ENCODE peak calls at places on chromosomes 3 and 15, in seven cellular contexts. K, P, I, F, V, J and T are unnamed samples.

GRCh38 chr15:40028853-40029252 is 10.1 kb downstream of the SRP14 start:
- DNase-seq in K (no peak), P (no peak), I (no peak), F (no peak), V (no peak), J (no peak), T (no peak)

GRCh38 chr3:194730369-194730768 is 44.7 kb downstream of the FAM43A start:
- DNase-seq in K (no peak), P (no peak), I (no peak), F (no peak), V (peak), J (no peak), T (no peak)

GRCh38 chr15:27990411-27991338 is 108.4 kb downstream of the OCA2 start:
- DNase-seq in K (no peak), P (no peak), I (no peak), F (no peak), V (peak), J (no peak), T (no peak)

GRCh38 chr15:81292516-81293001 is 31.4 kb downstream of the STARD5 start:
- DNase-seq in K (no peak), P (no peak), I (no peak), F (no peak), V (no peak), J (peak), T (no peak)

GRCh38 chr15:65396965-65397317 is 19.1 kb upstream of the IGDCC3 start:
- DNase-seq in K (no peak), P (no peak), I (no peak), F (no peak), V (no peak), J (no peak), T (no peak)

GRCh38 chr15:80093854-80094418 is 34.5 kb downstream of the ZFAND6 start:
- DNase-seq in K (no peak), P (no peak), I (peak), F (no peak), V (no peak), J (no peak), T (no peak)

GRCh38 chr3:188061133-188061532 is 92.8 kb upstream of the LPP start:
- DNase-seq in K (no peak), P (peak), I (no peak), F (peak), V (no peak), J (no peak), T (no peak)

GRCh38 chr15:63939531-63940130 is 105.9 kb upstream of the HERC1 start:
- DNase-seq in K (peak), P (no peak), I (no peak), F (peak), V (no peak), J (no peak), T (no peak)

GRCh38 chr3:172096881-172097420 is 57.6 kb downstream of the FNDC3B start:
- DNase-seq in K (no peak), P (no peak), I (no peak), F (no peak), V (no peak), J (no peak), T (no peak)

GRCh38 chr15:74362482-74362881 is 5.0 kb downstream of the CYP11A1 start:
- DNase-seq in K (no peak), P (no peak), I (no peak), F (no peak), V (no peak), J (no peak), T (no peak)

GRCh38 chr3:183513046-183513706 is 42.3 kb downstream of the KLHL6 start:
- DNase-seq in K (no peak), P (peak), I (no peak), F (no peak), V (no peak), J (peak), T (no peak)

GRCh38 chr15:92113832-92114231 is 260.3 kb downstream of the SLCO3A1 start:
- DNase-seq in K (no peak), P (no peak), I (peak), F (no peak), V (no peak), J (no peak), T (no peak)

GRCh38 chr15:94324835-94325767 is 93.7 kb downstream of the MCTP2 start:
- DNase-seq in K (no peak), P (no peak), I (no peak), F (no peak), V (no peak), J (no peak), T (no peak)

GRCh38 chr3:11093823-11094340 is 60.4 kb upstream of the HRH1 start:
- DNase-seq in K (no peak), P (no peak), I (no peak), F (no peak), V (no peak), J (no peak), T (no peak)